ENCODE peak calls at places on chromosome 15, in ten cellular contexts. One of them, this sample, is unnamed.

GRCh38 chr15:95277266-95277665 is 1045.9 kb downstream of the MCTP2 start:
- DNase-seq in dorsolateral prefrontal cortex: no peak
- DNase-seq in BJ: peak; percentile 90
- DNase-seq in cardiac fibroblast: peak; percentile 27
- DNase-seq in psoas muscle: no peak
- DNase-seq in CD8-positive, alpha-beta T cell: no peak
- DNase-seq in right lobe of liver: no peak
- DNase-seq in PC-3: peak; percentile 37
- DNase-seq in mammary epithelial cell: no peak
- DNase-seq in AG10803: peak; percentile 73
- DNase-seq in this sample: no peak

GRCh38 chr15:29774900-29775299 is 47.4 kb downstream of the TJP1 start:
- DNase-seq in CD8-positive, alpha-beta T cell: no peak
- DNase-seq in PC-3: peak; percentile 54
- DNase-seq in mammary epithelial cell: peak; percentile 81
- DNase-seq in psoas muscle: no peak
- DNase-seq in AG10803: peak; percentile 51
- DNase-seq in right lobe of liver: no peak
- DNase-seq in cardiac fibroblast: peak; percentile 42
- DNase-seq in BJ: no peak
- DNase-seq in dorsolateral prefrontal cortex: no peak
- DNase-seq in this sample: no peak

GRCh38 chr15:91572110-91572509 is 281.4 kb upstream of the SLCO3A1 start:
- DNase-seq in psoas muscle: no peak
- DNase-seq in AG10803: peak; percentile 50
- DNase-seq in mammary epithelial cell: peak; percentile 38
- DNase-seq in CD8-positive, alpha-beta T cell: no peak
- DNase-seq in BJ: no peak
- DNase-seq in cardiac fibroblast: peak; percentile 33
- DNase-seq in PC-3: peak; percentile 58
- DNase-seq in right lobe of liver: no peak
- DNase-seq in dorsolateral prefrontal cortex: no peak
- DNase-seq in this sample: no peak

GRCh38 chr15:51117270-51117669 is 22.6 kb upstream of the TNFAIP8L3 start:
- DNase-seq in CD8-positive, alpha-beta T cell: no peak
- DNase-seq in mammary epithelial cell: peak; percentile 56
- DNase-seq in PC-3: no peak
- DNase-seq in dorsolateral prefrontal cortex: no peak
- DNase-seq in psoas muscle: no peak
- DNase-seq in right lobe of liver: no peak
- DNase-seq in BJ: no peak
- DNase-seq in cardiac fibroblast: no peak
- DNase-seq in AG10803: peak; percentile 38
- DNase-seq in this sample: no peak

GRCh38 chr15:80309769-80310384 is 57.9 kb upstream of the CTXND1 start:
- DNase-seq in PC-3: peak; percentile 57
- DNase-seq in CD8-positive, alpha-beta T cell: no peak
- DNase-seq in psoas muscle: no peak
- DNase-seq in AG10803: peak; percentile 34
- DNase-seq in right lobe of liver: no peak
- DNase-seq in dorsolateral prefrontal cortex: no peak
- DNase-seq in cardiac fibroblast: peak; percentile 57
- DNase-seq in BJ: no peak
- DNase-seq in mammary epithelial cell: peak; percentile 6
- DNase-seq in this sample: no peak

GRCh38 chr15:59596640-59597039 is 14.9 kb upstream of the GCNT3 start:
- DNase-seq in PC-3: no peak
- DNase-seq in cardiac fibroblast: no peak
- DNase-seq in AG10803: no peak
- DNase-seq in dorsolateral prefrontal cortex: no peak
- DNase-seq in BJ: no peak
- DNase-seq in mammary epithelial cell: no peak
- DNase-seq in psoas muscle: no peak
- DNase-seq in CD8-positive, alpha-beta T cell: no peak
- DNase-seq in right lobe of liver: no peak
- DNase-seq in this sample: no peak

GRCh38 chr15:75454471-75455418 is 3.3 kb upstream of the SIN3A start:
- DNase-seq in dorsolateral prefrontal cortex: peak; percentile 24
- DNase-seq in CD8-positive, alpha-beta T cell: peak; percentile 86
- DNase-seq in mammary epithelial cell: peak; percentile 66
- DNase-seq in cardiac fibroblast: no peak
- DNase-seq in AG10803: peak; percentile 71
- DNase-seq in right lobe of liver: peak; percentile 82
- DNase-seq in BJ: no peak
- DNase-seq in psoas muscle: peak; percentile 87
- DNase-seq in PC-3: no peak
- DNase-seq in this sample: peak; percentile 94

GRCh38 chr15:70192041-70192440 is 94.3 kb upstream of the TLE3 start:
- DNase-seq in BJ: no peak
- DNase-seq in mammary epithelial cell: no peak
- DNase-seq in PC-3: no peak
- DNase-seq in psoas muscle: no peak
- DNase-seq in dorsolateral prefrontal cortex: no peak
- DNase-seq in cardiac fibroblast: no peak
- DNase-seq in CD8-positive, alpha-beta T cell: no peak
- DNase-seq in AG10803: no peak
- DNase-seq in right lobe of liver: no peak
- DNase-seq in this sample: no peak

GRCh38 chr15:73560501-73561117 is 72.6 kb downstream of the NPTN start:
- DNase-seq in mammary epithelial cell: peak; percentile 51
- DNase-seq in dorsolateral prefrontal cortex: no peak
- DNase-seq in right lobe of liver: no peak
- DNase-seq in BJ: no peak
- DNase-seq in cardiac fibroblast: peak; percentile 87
- DNase-seq in CD8-positive, alpha-beta T cell: no peak
- DNase-seq in AG10803: peak; percentile 70
- DNase-seq in PC-3: peak; percentile 79
- DNase-seq in psoas muscle: no peak
- DNase-seq in this sample: no peak

GRCh38 chr15:98823012-98823458 is 174.7 kb downstream of the IGF1R start:
- DNase-seq in right lobe of liver: no peak
- DNase-seq in dorsolateral prefrontal cortex: no peak
- DNase-seq in PC-3: peak; percentile 78
- DNase-seq in cardiac fibroblast: peak; percentile 36
- DNase-seq in CD8-positive, alpha-beta T cell: no peak
- DNase-seq in psoas muscle: no peak
- DNase-seq in BJ: peak; percentile 54
- DNase-seq in mammary epithelial cell: peak; percentile 44
- DNase-seq in AG10803: peak; percentile 72
- DNase-seq in this sample: no peak

GRCh38 chr15:60212536-60212935 is 185.2 kb downstream of the ANXA2 start:
- DNase-seq in PC-3: peak; percentile 8
- DNase-seq in BJ: peak; percentile 12
- DNase-seq in CD8-positive, alpha-beta T cell: no peak
- DNase-seq in dorsolateral prefrontal cortex: no peak
- DNase-seq in AG10803: peak; percentile 31
- DNase-seq in right lobe of liver: no peak
- DNase-seq in cardiac fibroblast: no peak
- DNase-seq in mammary epithelial cell: peak; percentile 57
- DNase-seq in psoas muscle: no peak
- DNase-seq in this sample: no peak

GRCh38 chr15:101122266-101122665 is 129.6 kb downstream of the CHSY1 start:
- DNase-seq in cardiac fibroblast: no peak
- DNase-seq in BJ: no peak
- DNase-seq in PC-3: no peak
- DNase-seq in dorsolateral prefrontal cortex: no peak
- DNase-seq in AG10803: no peak
- DNase-seq in CD8-positive, alpha-beta T cell: no peak
- DNase-seq in psoas muscle: no peak
- DNase-seq in mammary epithelial cell: no peak
- DNase-seq in right lobe of liver: no peak
- DNase-seq in this sample: no peak

GRCh38 chr15:101120961-101121360 is 130.9 kb downstream of the CHSY1 start:
- DNase-seq in PC-3: no peak
- DNase-seq in cardiac fibroblast: no peak
- DNase-seq in right lobe of liver: no peak
- DNase-seq in CD8-positive, alpha-beta T cell: no peak
- DNase-seq in AG10803: no peak
- DNase-seq in BJ: no peak
- DNase-seq in dorsolateral prefrontal cortex: no peak
- DNase-seq in psoas muscle: no peak
- DNase-seq in mammary epithelial cell: no peak
- DNase-seq in this sample: no peak

GRCh38 chr15:101122806-101123205 is 129.0 kb downstream of the CHSY1 start:
- DNase-seq in CD8-positive, alpha-beta T cell: no peak
- DNase-seq in PC-3: no peak
- DNase-seq in mammary epithelial cell: no peak
- DNase-seq in dorsolateral prefrontal cortex: no peak
- DNase-seq in psoas muscle: no peak
- DNase-seq in BJ: no peak
- DNase-seq in cardiac fibroblast: no peak
- DNase-seq in right lobe of liver: no peak
- DNase-seq in AG10803: no peak
- DNase-seq in this sample: no peak

GRCh38 chr15:101120473-101120872 is 131.4 kb downstream of the CHSY1 start:
- DNase-seq in psoas muscle: no peak
- DNase-seq in AG10803: no peak
- DNase-seq in CD8-positive, alpha-beta T cell: no peak
- DNase-seq in PC-3: no peak
- DNase-seq in cardiac fibroblast: no peak
- DNase-seq in dorsolateral prefrontal cortex: no peak
- DNase-seq in BJ: no peak
- DNase-seq in right lobe of liver: no peak
- DNase-seq in mammary epithelial cell: no peak
- DNase-seq in this sample: no peak

GRCh38 chr15:101121511-101122090 is 130.2 kb downstream of the CHSY1 start:
- DNase-seq in PC-3: peak; percentile 12
- DNase-seq in psoas muscle: peak; percentile 85
- DNase-seq in right lobe of liver: peak; percentile 79
- DNase-seq in dorsolateral prefrontal cortex: peak; percentile 25
- DNase-seq in cardiac fibroblast: peak; percentile 80
- DNase-seq in AG10803: peak; percentile 56
- DNase-seq in mammary epithelial cell: peak; percentile 14
- DNase-seq in BJ: no peak
- DNase-seq in CD8-positive, alpha-beta T cell: peak; percentile 65
- DNase-seq in this sample: no peak
- TF ChIP-seq CTCF in PC-3: peak; percentile 21
- TF ChIP-seq CTCF in psoas muscle: peak; percentile 39
- TF ChIP-seq CTCF in right lobe of liver: no peak
- TF ChIP-seq CTCF in dorsolateral prefrontal cortex: no peak
- TF ChIP-seq CTCF in cardiac fibroblast: peak; percentile 37
- TF ChIP-seq CTCF in AG10803: peak; percentile 38
- TF ChIP-seq CTCF in mammary epithelial cell: no peak
- TF ChIP-seq CTCF in BJ: peak; percentile 65
- TF ChIP-seq CTCF in CD8-positive, alpha-beta T cell: no peak
- TF ChIP-seq CTCF in this sample: peak; percentile 69

DNA sequence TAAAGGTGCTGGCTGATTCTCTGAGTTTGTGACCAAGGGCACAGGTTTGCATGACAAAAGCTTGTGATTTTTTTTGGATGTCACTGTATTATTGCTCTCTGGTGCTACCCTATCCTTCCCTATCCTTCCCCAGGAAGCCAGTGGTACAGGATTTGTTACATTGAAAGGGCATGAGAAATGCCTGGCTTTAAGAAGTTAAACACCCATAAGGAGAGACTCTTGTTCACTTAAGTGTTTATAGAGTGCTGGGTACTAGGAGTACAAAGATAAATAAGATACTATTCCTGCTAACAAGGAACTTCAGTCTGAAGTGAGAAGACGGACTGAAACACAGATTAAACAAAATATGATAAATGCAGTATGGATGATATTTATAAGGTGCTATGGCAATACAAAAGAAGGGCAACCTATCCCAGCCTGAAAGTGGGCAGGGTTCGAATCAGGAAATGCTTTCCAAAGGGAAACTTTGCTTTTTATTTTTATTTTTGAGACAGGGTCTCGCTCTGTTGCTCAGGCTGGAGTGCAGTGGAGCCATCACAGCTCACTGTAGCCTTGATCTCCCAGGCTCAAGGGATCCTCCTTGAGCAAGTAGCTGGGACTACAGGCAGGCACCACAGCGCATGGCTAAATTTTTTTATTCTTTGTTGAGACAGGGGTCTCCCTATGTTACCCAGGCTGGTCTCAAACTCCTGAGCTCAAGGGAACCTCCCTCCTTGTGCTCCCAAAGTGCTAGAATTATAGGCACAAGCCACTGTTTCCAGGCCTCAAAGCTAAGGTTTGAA is 11.2 kb downstream of the LCMT2 start:
- DNase-seq in BJ: no peak
- DNase-seq in CD8-positive, alpha-beta T cell: no peak
- DNase-seq in AG10803: no peak
- DNase-seq in mammary epithelial cell: no peak
- DNase-seq in psoas muscle: no peak
- DNase-seq in right lobe of liver: no peak
- DNase-seq in PC-3: no peak
- DNase-seq in dorsolateral prefrontal cortex: no peak
- DNase-seq in cardiac fibroblast: no peak
- DNase-seq in this sample: no peak
- TF ChIP-seq CTCF in BJ: no peak
- TF ChIP-seq CTCF in CD8-positive, alpha-beta T cell: no peak
- TF ChIP-seq CTCF in AG10803: no peak
- TF ChIP-seq CTCF in mammary epithelial cell: no peak
- TF ChIP-seq CTCF in psoas muscle: no peak
- TF ChIP-seq CTCF in right lobe of liver: no peak
- TF ChIP-seq CTCF in PC-3: no peak
- TF ChIP-seq CTCF in dorsolateral prefrontal cortex: no peak
- TF ChIP-seq CTCF in cardiac fibroblast: no peak
- TF ChIP-seq CTCF in this sample: no peak

DNA sequence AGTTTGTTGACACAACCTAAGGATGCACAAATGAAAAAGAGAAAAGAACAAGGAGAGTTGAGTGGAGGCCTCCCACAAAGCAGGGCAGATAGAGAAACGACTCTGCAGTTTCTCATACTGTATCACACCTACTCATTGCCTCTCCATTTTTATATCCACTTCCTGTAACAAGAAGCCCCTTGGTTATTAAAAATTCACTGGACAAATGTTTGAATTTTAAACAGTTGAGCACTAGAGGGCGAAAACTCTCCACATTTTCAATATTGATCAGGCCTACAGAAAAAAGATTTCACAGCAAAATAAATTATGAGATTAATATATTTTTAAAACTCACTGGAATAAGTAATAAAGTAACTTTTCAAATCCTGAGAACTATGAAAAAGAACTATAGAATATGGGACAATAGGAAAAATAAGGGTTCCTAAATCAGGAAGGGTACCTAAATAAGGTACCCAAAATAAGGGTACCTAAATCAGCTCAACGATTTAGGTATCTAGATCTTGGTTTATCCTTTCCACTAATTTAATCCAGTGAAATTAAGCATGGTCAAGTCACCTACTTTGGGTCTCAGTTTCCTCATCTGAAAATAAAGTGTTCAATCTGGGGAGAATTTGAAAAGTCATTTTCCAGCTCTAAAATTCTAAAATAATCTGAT is 47.0 kb upstream of the PPIB start:
- DNase-seq in AG10803: peak; percentile 39
- DNase-seq in PC-3: peak; percentile 68
- DNase-seq in right lobe of liver: no peak
- DNase-seq in BJ: no peak
- DNase-seq in psoas muscle: no peak
- DNase-seq in CD8-positive, alpha-beta T cell: no peak
- DNase-seq in dorsolateral prefrontal cortex: no peak
- DNase-seq in cardiac fibroblast: peak; percentile 69
- DNase-seq in mammary epithelial cell: peak; percentile 11
- DNase-seq in this sample: no peak
- TF ChIP-seq CTCF in AG10803: peak; percentile 60
- TF ChIP-seq CTCF in PC-3: peak; percentile 67
- TF ChIP-seq CTCF in right lobe of liver: peak; percentile 54
- TF ChIP-seq CTCF in BJ: peak; percentile 44
- TF ChIP-seq CTCF in psoas muscle: peak; percentile 35
- TF ChIP-seq CTCF in CD8-positive, alpha-beta T cell: peak; percentile 59
- TF ChIP-seq CTCF in dorsolateral prefrontal cortex: peak; percentile 35
- TF ChIP-seq CTCF in cardiac fibroblast: peak; percentile 25
- TF ChIP-seq CTCF in mammary epithelial cell: peak; percentile 9
- TF ChIP-seq CTCF in this sample: peak; percentile 91

GRCh38 chr15:85318048-85318731 is 62.2 kb upstream of the AKAP13 start:
- DNase-seq in dorsolateral prefrontal cortex: no peak
- DNase-seq in PC-3: peak; percentile 67
- DNase-seq in BJ: peak; percentile 89
- DNase-seq in cardiac fibroblast: peak; percentile 80
- DNase-seq in right lobe of liver: no peak
- DNase-seq in mammary epithelial cell: peak; percentile 90
- DNase-seq in AG10803: peak; percentile 92
- DNase-seq in CD8-positive, alpha-beta T cell: no peak
- DNase-seq in psoas muscle: no peak
- DNase-seq in this sample: no peak
- TF ChIP-seq CTCF in dorsolateral prefrontal cortex: no peak
- TF ChIP-seq CTCF in PC-3: peak; percentile 42
- TF ChIP-seq CTCF in BJ: peak; percentile 26
- TF ChIP-seq CTCF in cardiac fibroblast: no peak
- TF ChIP-seq CTCF in right lobe of liver: peak; percentile 9
- TF ChIP-seq CTCF in mammary epithelial cell: no peak
- TF ChIP-seq CTCF in AG10803: peak; percentile 32
- TF ChIP-seq CTCF in CD8-positive, alpha-beta T cell: no peak
- TF ChIP-seq CTCF in psoas muscle: no peak
- TF ChIP-seq CTCF in this sample: peak; percentile 57

This sample was measured in chondrocyte.